ENCODE peak calls at places on chromosomes 1 and 21, in six cellular contexts. F, S, N, R, X and Y are unnamed samples.

GRCh38 chr1:36534711-36535412 is 52.1 kb upstream of the CSF3R start:
- DNase-seq in X (no peak), F (peak), R (no peak), S (no peak), N (no peak), Y (no peak)

GRCh38 chr1:59079434-59080135 is 217.3 kb upstream of the FGGY start:
- DNase-seq in N (no peak), F (no peak), S (no peak), R (no peak), X (no peak), Y (no peak)

GRCh38 chr21:35988396-35989140 is 71.8 kb downstream of the SETD4 start:
- DNase-seq in N (no peak), S (no peak), X (no peak), R (no peak), F (no peak), Y (no peak)

GRCh38 chr1:214282696-214283225 is 1.8 kb downstream of the SMYD2 start:
- DNase-seq in F (no peak), S (no peak), X (no peak), R (no peak), N (no peak), Y (no peak)

GRCh38 chr1:179251675-179252074 is 22.2 kb upstream of the ABL2 start:
- DNase-seq in R (no peak), X (no peak), F (no peak), S (peak), N (peak), Y (no peak)

GRCh38 chr1:152539901-152540300 is 25.6 kb downstream of the CRCT1 start:
- DNase-seq in S (no peak), X (no peak), N (no peak), F (no peak), R (no peak), Y (no peak)

GRCh38 chr1:19079541-19079940 is 123.1 kb upstream of the IFFO2 start:
- DNase-seq in S (no peak), X (no peak), F (no peak), N (no peak), R (no peak), Y (no peak)

GRCh38 chr1:216528816-216529215 is 105.6 kb upstream of the USH2A start:
- DNase-seq in F (no peak), R (no peak), N (no peak), S (peak), X (no peak), Y (no peak)

GRCh38 chr1:15942661-15943514 is 33.0 kb downstream of the ZBTB17 start:
- DNase-seq in F (peak), N (no peak), S (no peak), R (no peak), X (no peak), Y (no peak)

GRCh38 chr1:18118078-18118477 is 10.5 kb downstream of the IGSF21 start:
- DNase-seq in S (no peak), R (no peak), N (no peak), F (no peak), X (no peak), Y (no peak)

GRCh38 chr1:163205513-163205912 is 2.8 kb upstream of the RGS5 start:
- DNase-seq in S (no peak), R (no peak), N (peak), X (no peak), F (no peak), Y (no peak)

GRCh38 chr1:51242546-51242945 is 6.5 kb downstream of the RNF11 start:
- DNase-seq in R (no peak), F (peak), N (no peak), S (no peak), X (no peak), Y (no peak)

GRCh38 chr1:1232224-1232800 is at the start of gene B3GALT6:
- DNase-seq in X (no peak), S (no peak), N (no peak), R (no peak), F (no peak), Y (no peak)

GRCh38 chr1:1229770-1230169 is 2.0 kb downstream of the SDF4 start:
- DNase-seq in X (no peak), S (no peak), R (no peak), F (no peak), N (no peak), Y (no peak)

GRCh38 chr1:1231400-1232223 is at the start of gene SDF4:
- DNase-seq in F (peak), N (peak), X (peak), R (peak), S (peak), Y (peak)

GRCh38 chr1:1228596-1229321 is 3.0 kb downstream of the SDF4 start:
- DNase-seq in R (no peak), X (no peak), N (no peak), F (no peak), S (no peak), Y (no peak)

DNA sequence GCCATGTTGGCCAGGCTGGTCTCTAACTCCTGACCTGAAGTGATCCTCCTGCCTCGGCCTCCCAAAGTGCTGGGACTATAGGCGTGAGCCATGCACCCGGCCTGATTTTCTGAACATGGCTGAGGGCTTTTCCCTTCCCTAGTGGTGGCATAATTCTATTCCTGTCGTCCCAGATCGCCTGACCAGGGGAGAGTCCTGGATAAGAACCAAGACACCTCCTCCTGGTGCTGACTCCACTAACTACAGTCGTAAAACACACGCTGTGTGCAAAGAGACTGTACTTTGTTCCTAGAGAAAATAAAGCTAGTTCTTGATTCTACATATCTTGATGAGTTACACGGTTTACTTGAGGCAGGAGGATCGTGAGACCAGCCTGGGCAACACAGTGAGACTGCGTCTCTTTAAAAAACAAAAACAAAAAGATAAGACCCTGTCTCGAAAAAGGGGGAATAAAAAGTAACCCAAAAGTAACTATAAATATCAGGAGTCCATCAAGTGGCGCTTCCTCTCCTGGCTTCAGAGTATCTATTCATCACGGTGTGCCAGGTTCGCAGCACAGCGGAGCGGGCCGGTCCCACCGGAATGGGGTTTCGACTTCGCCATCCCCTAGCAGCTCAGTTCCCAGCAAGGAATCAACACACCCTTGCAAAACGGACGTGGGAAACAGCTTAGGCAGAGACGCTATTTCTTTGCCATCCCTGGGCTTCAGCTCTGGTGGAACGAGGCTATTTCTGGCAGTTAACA is 973 bp downstream of the SDF4 start:
- DNase-seq in F (no peak), R (no peak), N (peak), S (peak), X (no peak), Y (no peak)
- TF ChIP-seq CTCF in F (peak), R (no peak), N (peak), S (no peak), X (no peak), Y (no peak)

DNA sequence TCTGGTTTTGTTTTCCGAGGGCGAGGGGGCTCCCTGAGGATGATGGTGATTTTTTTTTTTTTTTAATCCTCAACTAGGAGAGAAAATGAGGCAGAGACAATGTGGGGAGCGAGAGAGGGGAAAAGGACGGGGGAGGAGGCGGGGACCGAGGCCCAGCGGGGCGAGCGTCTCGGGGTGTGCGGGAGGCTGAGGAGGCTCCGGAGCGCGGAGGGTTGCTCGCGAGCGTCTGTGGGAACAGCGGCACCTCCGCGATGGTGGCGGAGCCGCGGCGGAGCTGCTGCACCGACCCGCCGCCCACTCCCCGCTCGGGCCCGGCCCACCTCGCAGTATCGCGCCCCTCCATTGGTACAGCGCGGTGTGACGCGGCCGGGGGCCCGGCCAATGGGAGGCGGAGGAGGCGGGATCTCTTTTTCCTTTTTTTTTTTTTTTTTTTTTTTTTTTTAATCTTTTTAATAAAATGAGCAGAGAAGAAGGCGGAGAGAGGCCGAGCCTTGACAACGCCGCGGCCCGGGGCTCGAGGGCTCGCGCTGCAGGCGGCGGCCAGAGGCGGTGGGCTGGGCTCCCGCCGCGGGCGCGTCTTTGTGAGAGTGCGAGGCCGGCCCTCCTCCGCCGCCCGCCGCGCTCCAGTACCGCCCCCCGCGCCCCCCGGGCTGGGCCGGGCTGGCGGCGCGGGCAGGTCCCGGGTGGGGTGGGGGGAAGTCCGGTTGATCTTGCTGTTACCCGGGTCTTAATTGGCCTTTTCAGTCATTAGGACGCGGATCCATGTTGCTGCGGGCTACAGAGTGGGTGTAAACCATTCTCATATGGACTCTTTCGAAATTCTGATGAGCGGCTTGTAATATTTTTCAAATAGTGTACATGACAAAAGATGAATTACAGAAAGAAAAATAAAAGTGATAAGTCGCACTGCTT is at the start of gene RERE:
- DNase-seq in F (peak), X (peak), N (peak), S (peak), R (peak), Y (peak)
- TF ChIP-seq CTCF in F (peak), X (no peak), N (no peak), S (no peak), R (no peak), Y (no peak)

GRCh38 chr1:183915634-183916510 is 111.0 kb downstream of the RGL1 start:
- DNase-seq in X (peak), F (peak), R (peak), S (peak), N (peak), Y (peak)
- TF ChIP-seq CTCF in X (peak), F (peak), R (peak), S (peak), N (peak), Y (peak)

GRCh38 chr1:92277105-92277504 is 21.7 kb downstream of the GLMN start:
- DNase-seq in N (no peak), F (no peak), X (no peak), R (no peak), S (no peak), Y (no peak)
- TF ChIP-seq CTCF in N (no peak), F (no peak), X (no peak), R (no peak), S (no peak), Y (no peak)